ENCODE peak calls at places on chromosomes 6 and 20, in ten cellular contexts. One of them, this sample, is unnamed.
A peak's percentile ranks its signal among the peaks of the same experiment; 100 is the strongest.

GRCh38 chr6:63750400-63750799 is 114.8 kb downstream of the PHF3 start:
- DNase-seq in IMR-90: no peak
- DNase-seq in endothelial cell: no peak
- DNase-seq in heart right ventricle: no peak
- DNase-seq in ovary: no peak
- DNase-seq in thyroid gland: no peak
- DNase-seq in progenitor cell of endocrine pancreas: no peak
- DNase-seq in fibroblast of lung: no peak
- DNase-seq in CD8-positive, alpha-beta T cell: no peak
- DNase-seq in tibial artery: no peak
- DNase-seq in this sample: no peak

GRCh38 chr6:156545021-156545420 is 232.2 kb upstream of the ARID1B start:
- DNase-seq in endothelial cell: no peak
- DNase-seq in progenitor cell of endocrine pancreas: no peak
- DNase-seq in heart right ventricle: no peak
- DNase-seq in tibial artery: no peak
- DNase-seq in CD8-positive, alpha-beta T cell: no peak
- DNase-seq in thyroid gland: no peak
- DNase-seq in fibroblast of lung: no peak
- DNase-seq in ovary: no peak
- DNase-seq in IMR-90: no peak
- DNase-seq in this sample: no peak

GRCh38 chr6:149990672-149991402 is 27.1 kb downstream of the ULBP1 start:
- DNase-seq in heart right ventricle: no peak
- DNase-seq in fibroblast of lung: no peak
- DNase-seq in CD8-positive, alpha-beta T cell: peak; percentile 54
- DNase-seq in tibial artery: peak; percentile 47
- DNase-seq in endothelial cell: no peak
- DNase-seq in thyroid gland: no peak
- DNase-seq in IMR-90: no peak
- DNase-seq in ovary: no peak
- DNase-seq in progenitor cell of endocrine pancreas: peak; percentile 25
- DNase-seq in this sample: no peak

GRCh38 chr6:150967381-150967780 is 101.9 kb downstream of the MTHFD1L start:
- DNase-seq in fibroblast of lung: no peak
- DNase-seq in progenitor cell of endocrine pancreas: no peak
- DNase-seq in tibial artery: no peak
- DNase-seq in CD8-positive, alpha-beta T cell: no peak
- DNase-seq in IMR-90: no peak
- DNase-seq in heart right ventricle: no peak
- DNase-seq in ovary: no peak
- DNase-seq in thyroid gland: no peak
- DNase-seq in endothelial cell: no peak
- DNase-seq in this sample: no peak

GRCh38 chr20:47150403-47151152 is 205.9 kb downstream of the ZMYND8 start:
- DNase-seq in IMR-90: peak; percentile 73
- DNase-seq in progenitor cell of endocrine pancreas: peak; percentile 37
- DNase-seq in CD8-positive, alpha-beta T cell: no peak
- DNase-seq in tibial artery: peak; percentile 81
- DNase-seq in endothelial cell: peak; percentile 80
- DNase-seq in fibroblast of lung: peak; percentile 72
- DNase-seq in heart right ventricle: peak; percentile 44
- DNase-seq in ovary: peak; percentile 42
- DNase-seq in thyroid gland: peak; percentile 64
- DNase-seq in this sample: no peak

GRCh38 chr6:45801471-45802289 is 214.0 kb downstream of the CLIC5 start:
- DNase-seq in IMR-90: no peak
- DNase-seq in tibial artery: no peak
- DNase-seq in endothelial cell: no peak
- DNase-seq in fibroblast of lung: no peak
- DNase-seq in thyroid gland: no peak
- DNase-seq in ovary: no peak
- DNase-seq in progenitor cell of endocrine pancreas: no peak
- DNase-seq in CD8-positive, alpha-beta T cell: no peak
- DNase-seq in heart right ventricle: no peak
- DNase-seq in this sample: no peak

GRCh38 chr6:139398658-139399057 is 24.2 kb upstream of the CITED2 start:
- DNase-seq in IMR-90: peak; percentile 42
- DNase-seq in endothelial cell: no peak
- DNase-seq in progenitor cell of endocrine pancreas: no peak
- DNase-seq in CD8-positive, alpha-beta T cell: no peak
- DNase-seq in tibial artery: no peak
- DNase-seq in heart right ventricle: no peak
- DNase-seq in fibroblast of lung: peak; percentile 25
- DNase-seq in thyroid gland: no peak
- DNase-seq in ovary: no peak
- DNase-seq in this sample: no peak

GRCh38 chr20:37511605-37512275 is 9.3 kb upstream of the NNAT start:
- DNase-seq in heart right ventricle: no peak
- DNase-seq in endothelial cell: no peak
- DNase-seq in tibial artery: no peak
- DNase-seq in thyroid gland: no peak
- DNase-seq in CD8-positive, alpha-beta T cell: no peak
- DNase-seq in IMR-90: peak; percentile 67
- DNase-seq in ovary: no peak
- DNase-seq in fibroblast of lung: peak; percentile 49
- DNase-seq in progenitor cell of endocrine pancreas: no peak
- DNase-seq in this sample: no peak

GRCh38 chr6:56794421-56794820 is 151.7 kb upstream of the DST start:
- DNase-seq in ovary: no peak
- DNase-seq in fibroblast of lung: no peak
- DNase-seq in progenitor cell of endocrine pancreas: no peak
- DNase-seq in heart right ventricle: no peak
- DNase-seq in CD8-positive, alpha-beta T cell: no peak
- DNase-seq in endothelial cell: no peak
- DNase-seq in tibial artery: no peak
- DNase-seq in IMR-90: no peak
- DNase-seq in thyroid gland: no peak
- DNase-seq in this sample: no peak

GRCh38 chr6:47552319-47552718 is 74.7 kb downstream of the CD2AP start:
- DNase-seq in thyroid gland: no peak
- DNase-seq in heart right ventricle: no peak
- DNase-seq in IMR-90: no peak
- DNase-seq in endothelial cell: no peak
- DNase-seq in progenitor cell of endocrine pancreas: no peak
- DNase-seq in CD8-positive, alpha-beta T cell: no peak
- DNase-seq in fibroblast of lung: no peak
- DNase-seq in ovary: no peak
- DNase-seq in tibial artery: no peak
- DNase-seq in this sample: no peak

GRCh38 chr20:10654630-10655029 is 19.2 kb downstream of the JAG1 start:
- DNase-seq in tibial artery: peak; percentile 60
- DNase-seq in endothelial cell: no peak
- DNase-seq in progenitor cell of endocrine pancreas: no peak
- DNase-seq in IMR-90: no peak
- DNase-seq in CD8-positive, alpha-beta T cell: no peak
- DNase-seq in thyroid gland: peak; percentile 76
- DNase-seq in fibroblast of lung: no peak
- DNase-seq in heart right ventricle: no peak
- DNase-seq in ovary: no peak
- DNase-seq in this sample: no peak

GRCh38 chr20:53926428-53927028 is 143.9 kb downstream of the BCAS1 start:
- DNase-seq in heart right ventricle: no peak
- DNase-seq in tibial artery: no peak
- DNase-seq in thyroid gland: no peak
- DNase-seq in endothelial cell: no peak
- DNase-seq in CD8-positive, alpha-beta T cell: no peak
- DNase-seq in IMR-90: peak; percentile 97
- DNase-seq in fibroblast of lung: peak; percentile 65
- DNase-seq in progenitor cell of endocrine pancreas: no peak
- DNase-seq in ovary: no peak
- DNase-seq in this sample: no peak

GRCh38 chr6:125314019-125314581 is 12.3 kb upstream of the HDDC2 start:
- DNase-seq in CD8-positive, alpha-beta T cell: peak; percentile 62
- DNase-seq in fibroblast of lung: peak; percentile 72
- DNase-seq in ovary: peak; percentile 64
- DNase-seq in endothelial cell: peak; percentile 70
- DNase-seq in IMR-90: peak; percentile 61
- DNase-seq in tibial artery: peak; percentile 84
- DNase-seq in heart right ventricle: peak; percentile 51
- DNase-seq in thyroid gland: peak; percentile 73
- DNase-seq in progenitor cell of endocrine pancreas: peak; percentile 22
- DNase-seq in this sample: no peak

DNA sequence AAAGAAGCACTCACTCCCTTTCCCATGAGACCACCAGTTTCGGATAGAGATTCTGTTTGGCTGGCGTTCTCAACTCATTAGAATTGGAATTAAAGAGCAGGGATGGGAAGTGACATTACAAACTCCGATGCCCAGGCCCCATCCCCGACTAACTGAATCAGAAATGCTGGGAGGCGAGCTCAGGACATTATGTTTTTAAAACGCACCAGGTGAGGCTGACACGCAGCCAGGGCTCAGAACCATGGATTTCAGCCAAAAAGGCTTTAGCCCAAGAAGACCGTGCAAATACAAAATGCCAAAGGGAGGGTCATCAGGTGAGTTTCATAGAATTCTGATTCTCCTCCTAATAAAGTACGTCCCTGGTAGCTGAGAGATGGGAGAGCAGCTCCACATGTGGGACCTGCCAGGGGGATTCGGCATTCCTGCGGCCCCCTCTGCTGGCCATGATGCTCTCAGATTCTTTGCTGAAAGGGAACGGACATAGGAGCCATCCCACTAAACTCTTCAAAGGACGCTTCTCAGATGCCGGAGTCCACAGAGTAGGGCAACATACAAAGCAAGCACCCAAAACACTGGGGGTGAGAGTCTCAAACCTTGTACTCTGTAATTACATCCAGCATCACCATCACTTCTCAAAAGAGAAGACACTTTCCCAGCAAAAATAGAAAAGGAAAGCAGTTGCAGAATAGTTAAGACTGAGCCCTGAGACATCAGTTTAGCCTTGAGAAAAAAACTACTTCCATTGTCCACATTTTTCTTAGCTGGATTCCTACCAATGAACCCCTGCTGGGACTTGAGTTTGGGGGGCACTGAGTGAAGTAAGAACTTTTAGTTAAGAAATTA is 205.2 kb downstream of the BMP7 start:
- DNase-seq in CD8-positive, alpha-beta T cell: no peak
- DNase-seq in IMR-90: no peak
- DNase-seq in ovary: no peak
- DNase-seq in heart right ventricle: no peak
- DNase-seq in thyroid gland: peak; percentile 65
- DNase-seq in tibial artery: peak; percentile 42
- DNase-seq in endothelial cell: peak; percentile 74
- DNase-seq in progenitor cell of endocrine pancreas: no peak
- DNase-seq in fibroblast of lung: no peak
- DNase-seq in this sample: no peak
- TF ChIP-seq CTCF in CD8-positive, alpha-beta T cell: no peak
- TF ChIP-seq CTCF in IMR-90: peak; percentile 18
- TF ChIP-seq CTCF in ovary: no peak
- TF ChIP-seq CTCF in heart right ventricle: no peak
- TF ChIP-seq CTCF in thyroid gland: no peak
- TF ChIP-seq CTCF in tibial artery: no peak
- TF ChIP-seq CTCF in endothelial cell: peak; percentile 36
- TF ChIP-seq CTCF in progenitor cell of endocrine pancreas: peak; percentile 64
- TF ChIP-seq CTCF in fibroblast of lung: no peak
- TF ChIP-seq CTCF in this sample: no peak

DNA sequence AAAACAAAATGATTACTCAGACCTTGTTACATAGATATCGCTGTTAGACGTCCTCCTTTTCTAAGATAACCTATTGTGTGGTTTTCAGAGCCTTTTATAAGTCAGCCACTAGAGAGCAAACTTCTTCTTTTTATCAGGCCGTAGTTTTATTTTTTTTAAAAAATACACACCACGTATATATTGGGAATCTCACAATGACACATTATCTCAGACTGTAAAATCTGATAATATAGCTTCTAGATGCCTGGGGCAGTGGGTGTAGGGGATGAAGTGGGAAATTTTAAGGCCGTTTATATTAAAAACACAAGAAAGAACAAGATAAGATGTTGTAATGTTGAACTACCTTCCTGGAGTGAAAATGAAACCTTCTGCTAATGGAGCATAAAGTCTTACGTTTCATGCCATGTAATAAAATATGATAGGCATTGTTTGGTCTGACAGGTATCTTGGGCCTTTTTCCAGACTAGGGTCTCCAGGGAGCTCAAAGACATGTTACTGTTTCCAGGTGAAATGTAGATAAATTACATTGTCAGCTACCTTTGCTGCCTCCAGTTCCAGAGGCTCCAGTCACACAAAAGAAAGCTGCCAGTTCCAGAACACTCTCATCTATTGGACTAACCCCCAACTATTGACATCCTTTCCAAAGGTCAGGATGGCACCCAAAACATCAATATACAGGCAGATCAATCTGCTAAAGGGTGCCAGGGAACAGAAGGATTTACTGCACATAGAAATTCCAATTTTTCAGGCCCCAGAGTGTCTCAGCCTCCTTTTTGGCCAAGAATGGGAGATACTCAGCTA is 130.2 kb upstream of the AKIRIN2 start:
- DNase-seq in tibial artery: no peak
- DNase-seq in fibroblast of lung: peak; percentile 43
- DNase-seq in heart right ventricle: no peak
- DNase-seq in ovary: no peak
- DNase-seq in thyroid gland: no peak
- DNase-seq in CD8-positive, alpha-beta T cell: no peak
- DNase-seq in IMR-90: peak; percentile 30
- DNase-seq in progenitor cell of endocrine pancreas: no peak
- DNase-seq in endothelial cell: no peak
- DNase-seq in this sample: no peak
- TF ChIP-seq CTCF in tibial artery: peak; percentile 41
- TF ChIP-seq CTCF in fibroblast of lung: peak; percentile 52
- TF ChIP-seq CTCF in heart right ventricle: no peak
- TF ChIP-seq CTCF in ovary: peak; percentile 22
- TF ChIP-seq CTCF in thyroid gland: no peak
- TF ChIP-seq CTCF in CD8-positive, alpha-beta T cell: no peak
- TF ChIP-seq CTCF in IMR-90: peak; percentile 49
- TF ChIP-seq CTCF in progenitor cell of endocrine pancreas: peak; percentile 29
- TF ChIP-seq CTCF in endothelial cell: no peak
- TF ChIP-seq CTCF in this sample: no peak

GRCh38 chr20:44271915-44272663 is 25.0 kb downstream of the GDAP1L1 start:
- DNase-seq in endothelial cell: peak; percentile 19
- DNase-seq in tibial artery: no peak
- DNase-seq in CD8-positive, alpha-beta T cell: no peak
- DNase-seq in thyroid gland: no peak
- DNase-seq in ovary: no peak
- DNase-seq in progenitor cell of endocrine pancreas: no peak
- DNase-seq in heart right ventricle: no peak
- DNase-seq in fibroblast of lung: no peak
- DNase-seq in IMR-90: no peak
- DNase-seq in this sample: no peak
- TF ChIP-seq CTCF in endothelial cell: peak; percentile 50
- TF ChIP-seq CTCF in tibial artery: no peak
- TF ChIP-seq CTCF in CD8-positive, alpha-beta T cell: no peak
- TF ChIP-seq CTCF in thyroid gland: no peak
- TF ChIP-seq CTCF in ovary: no peak
- TF ChIP-seq CTCF in progenitor cell of endocrine pancreas: peak; percentile 25
- TF ChIP-seq CTCF in heart right ventricle: no peak
- TF ChIP-seq CTCF in fibroblast of lung: peak; percentile 13
- TF ChIP-seq CTCF in IMR-90: no peak
- TF ChIP-seq CTCF in this sample: no peak

DNA sequence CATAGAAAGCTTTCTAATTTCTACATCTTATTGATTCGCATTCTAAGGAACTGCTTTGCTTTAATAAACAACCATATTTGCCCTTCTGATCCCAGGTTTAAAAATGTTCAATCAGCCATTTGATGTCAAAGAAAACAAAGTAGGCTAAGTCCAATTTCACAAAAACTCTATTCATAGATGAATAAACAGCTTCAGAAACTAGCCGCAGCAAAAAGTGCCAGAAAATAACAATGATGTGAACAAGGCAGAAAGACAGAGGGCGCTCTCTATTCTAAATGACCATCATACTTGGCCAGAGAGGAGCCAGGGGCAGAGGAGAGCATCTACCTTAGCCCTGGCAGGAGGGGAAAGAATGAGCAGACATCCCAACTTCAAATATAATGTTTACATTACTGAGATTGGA is 9.7 kb downstream of the CNKSR3 start:
- DNase-seq in ovary: no peak
- DNase-seq in progenitor cell of endocrine pancreas: no peak
- DNase-seq in CD8-positive, alpha-beta T cell: no peak
- DNase-seq in heart right ventricle: no peak
- DNase-seq in fibroblast of lung: no peak
- DNase-seq in tibial artery: no peak
- DNase-seq in IMR-90: no peak
- DNase-seq in thyroid gland: peak; percentile 8
- DNase-seq in endothelial cell: no peak
- DNase-seq in this sample: no peak
- TF ChIP-seq CTCF in ovary: peak; percentile 13
- TF ChIP-seq CTCF in progenitor cell of endocrine pancreas: peak; percentile 44
- TF ChIP-seq CTCF in CD8-positive, alpha-beta T cell: no peak
- TF ChIP-seq CTCF in heart right ventricle: peak; percentile 6
- TF ChIP-seq CTCF in fibroblast of lung: peak; percentile 55
- TF ChIP-seq CTCF in tibial artery: peak; percentile 32
- TF ChIP-seq CTCF in IMR-90: peak; percentile 42
- TF ChIP-seq CTCF in thyroid gland: no peak
- TF ChIP-seq CTCF in endothelial cell: peak; percentile 34
- TF ChIP-seq CTCF in this sample: no peak

This sample was measured in omental fat pad.